ENCODE peak calls at places on chromosomes 2 and 18, in eight cellular contexts. O is hepatocyte, K is SK-N-SH, I is HCT116, A is MM.1S, Y is GM23338, C is OCI-LY7, T is PC-3. P is an unnamed sample. For H3K9me2, the result is how much of the 10 kb centered on the place peaks cover.

GRCh38 chr2:223586261-223586660 is 15.9 kb downstream of the SCG2 start:
- DNase-seq in T (no peak), I (no peak), C (no peak), A (no peak), O (no peak), Y (no peak), K (no peak), P (no peak)

GRCh38 chr18:10841203-10841602 is 308.2 kb downstream of the PIEZO2 start:
- DNase-seq in Y (no peak), C (no peak), O (no peak), T (no peak), A (no peak), K (no peak), I (no peak), P (no peak)

GRCh38 chr18:79576686-79577351 is 102.8 kb upstream of the CTDP1 start:
- DNase-seq in Y (no peak), T (no peak), I (no peak), A (no peak), O (peak), C (no peak), K (no peak), P (no peak)

GRCh38 chr2:110866036-110866435 is 133.7 kb downstream of the ACOXL start:
- DNase-seq in K (no peak), C (no peak), T (no peak), I (no peak), Y (no peak), O (no peak), A (no peak), P (no peak)

GRCh38 chr2:10331033-10331701 is 28.5 kb downstream of the HPCAL1 start:
- DNase-seq in Y (peak), T (peak), O (peak), A (no peak), C (peak), K (no peak), I (peak), P (no peak)

GRCh38 chr2:241558532-241559488 is at the start of gene BOK:
- DNase-seq in A (no peak), C (no peak), Y (peak), I (peak), T (peak), O (peak), K (peak), P (peak)

GRCh38 chr2:46866770-46867246 is 48.8 kb downstream of the MCFD2 start:
- DNase-seq in I (no peak), T (no peak), C (no peak), Y (no peak), O (no peak), A (no peak), K (no peak), P (no peak)

GRCh38 chr2:102369866-102370265 is 14.3 kb downstream of the IL18R1 start:
- DNase-seq in K (no peak), Y (no peak), O (no peak), C (no peak), A (no peak), T (no peak), I (no peak), P (no peak)

GRCh38 chr2:25347205-25347815 is 5.6 kb upstream of the DNMT3A start:
- DNase-seq in T (peak), I (peak), K (no peak), A (no peak), C (peak), O (peak), Y (no peak), P (peak)

GRCh38 chr2:226403360-226403759 is 396.3 kb downstream of the IRS1 start:
- DNase-seq in C (no peak), A (no peak), T (no peak), Y (no peak), I (no peak), O (no peak), K (no peak), P (peak)

GRCh38 chr18:32301976-32302743 is 112.3 kb downstream of the MEP1B start:
- DNase-seq in I (no peak), A (peak), Y (no peak), C (no peak), T (peak), O (peak), K (peak), P (peak)

GRCh38 chr18:22826726-22827125 is 106.4 kb upstream of the RBBP8 start:
- DNase-seq in I (no peak), T (peak), C (no peak), Y (no peak), K (no peak), A (no peak), O (no peak), P (no peak)

GRCh38 chr2:230473378-230473777 is 57.4 kb downstream of the SP100 start:
- DNase-seq in O (no peak), T (no peak), C (peak), I (no peak), K (no peak), Y (no peak), A (no peak), P (no peak)

GRCh38 chr2:151776367-151776766 is 42.1 kb upstream of the NEB start:
- DNase-seq in Y (no peak), T (no peak), A (no peak), C (no peak), I (no peak), O (no peak), K (no peak), P (no peak)

GRCh38 chr2:234326694-234327093 is 170.2 kb downstream of the ARL4C start:
- DNase-seq in O (no peak), T (no peak), I (no peak), Y (no peak), C (no peak), K (no peak), A (no peak), P (no peak)

GRCh38 chr2:190351955-190352354 is 8.6 kb downstream of the INPP1 start:
- DNase-seq in C (no peak), A (no peak), O (no peak), K (no peak), I (no peak), Y (no peak), T (no peak), P (no peak)

GRCh38 chr2:100984892-100985307 is 17.2 kb upstream of the RPL31 start:
- DNase-seq in C (peak), K (peak), I (peak), Y (peak), A (peak), T (peak), O (peak), P (peak)

GRCh38 chr2:230423851-230424458 is 8.0 kb downstream of the SP100 start:
- DNase-seq in I (no peak), T (no peak), C (no peak), O (peak), K (no peak), Y (no peak), A (no peak), P (no peak)

GRCh38 chr2:46335404-46335965 is 38.3 kb downstream of the EPAS1 start:
- DNase-seq in T (no peak), K (no peak), Y (peak), O (peak), A (no peak), C (no peak), I (no peak), P (no peak)

GRCh38 chr2:96601382-96602292 is 36.5 kb downstream of the KANSL3 start:
- DNase-seq in A (no peak), Y (no peak), K (no peak), O (peak), I (no peak), C (no peak), T (no peak), P (no peak)

GRCh38 chr18:25350561-25351201 is 1.3 kb downstream of the ZNF521 start:
- DNase-seq in Y (peak), O (peak), T (no peak), K (peak), I (no peak), A (peak), C (peak), P (no peak)

GRCh38 chr18:11176416-11176815 is 27.0 kb upstream of the PIEZO2 start:
- DNase-seq in A (no peak), K (no peak), Y (no peak), C (no peak), O (no peak), T (no peak), I (no peak), P (no peak)

GRCh38 chr2:218570850-218571249 is 2.2 kb downstream of the CNOT9 start:
- DNase-seq in K (no peak), A (peak), T (peak), Y (no peak), C (no peak), I (no peak), O (no peak), P (no peak)

GRCh38 chr2:181371782-181372292 is 85.3 kb upstream of the ITGA4 start:
- DNase-seq in K (no peak), A (peak), C (peak), Y (no peak), O (no peak), I (no peak), T (no peak), P (peak)

GRCh38 chr18:49368876-49369440 is 91.5 kb downstream of the DYM start:
- DNase-seq in K (no peak), I (no peak), C (no peak), Y (peak), T (no peak), O (no peak), A (no peak), P (no peak)

GRCh38 chr2:58907644-58908043 is 666.5 kb upstream of the FANCL start:
- DNase-seq in K (no peak), A (no peak), I (no peak), T (no peak), Y (no peak), O (no peak), C (no peak), P (no peak)

GRCh38 chr2:60313470-60314172 is 239.8 kb downstream of the BCL11A start:
- DNase-seq in O (no peak), Y (no peak), A (no peak), K (no peak), I (no peak), T (no peak), C (peak), P (no peak)

GRCh38 chr18:74115046-74115445 is 32.6 kb downstream of the FBXO15 start:
- DNase-seq in Y (no peak), C (no peak), K (no peak), O (no peak), I (no peak), T (no peak), A (no peak), P (no peak)

GRCh38 chr2:38037325-38037724 is 38.6 kb downstream of the CYP1B1 start:
- DNase-seq in K (no peak), T (no peak), C (no peak), A (no peak), O (no peak), I (no peak), Y (no peak), P (no peak)

GRCh38 chr2:38039511-38039910 is 36.4 kb downstream of the CYP1B1 start:
- DNase-seq in T (no peak), K (no peak), O (no peak), I (no peak), Y (no peak), C (no peak), A (no peak), P (no peak)

GRCh38 chr2:38039111-38039510 is 36.8 kb downstream of the CYP1B1 start:
- DNase-seq in Y (no peak), K (no peak), T (no peak), O (no peak), C (no peak), I (no peak), A (no peak), P (no peak)

GRCh38 chr2:38038682-38039081 is 37.3 kb downstream of the CYP1B1 start:
- DNase-seq in O (no peak), A (no peak), C (no peak), I (no peak), T (no peak), K (no peak), Y (no peak), P (no peak)

GRCh38 chr2:38037757-38038615 is 38.0 kb downstream of the CYP1B1 start:
- DNase-seq in C (no peak), A (no peak), T (no peak), Y (peak), O (peak), K (no peak), I (no peak), P (peak)
- TF ChIP-seq CTCF in C (no peak), A (no peak), T (no peak), Y (peak), O (peak), K (no peak), I (no peak), P (no peak)

DNA sequence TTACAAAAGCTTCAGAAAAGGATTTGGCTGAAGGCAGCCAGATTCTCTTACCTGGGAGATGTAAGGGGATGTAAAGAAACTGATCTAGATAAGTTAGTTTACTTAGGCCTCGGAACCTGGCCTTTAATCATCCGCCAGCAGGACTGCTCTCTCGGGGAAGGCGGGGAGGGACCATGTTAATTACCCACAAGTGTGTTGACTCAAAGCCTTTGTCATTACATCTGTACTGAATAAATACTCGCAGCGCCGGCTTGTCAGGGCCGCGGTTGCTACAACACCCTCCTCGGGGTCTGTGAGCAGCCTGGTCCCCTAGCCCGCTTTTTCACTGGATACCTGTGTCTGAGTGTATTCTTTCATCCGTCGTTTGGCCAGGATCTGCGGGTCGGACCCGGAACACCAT is 6.7 kb downstream of the CHMP3 start:
- DNase-seq in I (no peak), A (no peak), K (no peak), Y (peak), C (no peak), T (no peak), O (peak), P (no peak)
- H3K9me2 ChIP-seq in I (under half), A (under half), K (under half), Y (under half), C (under half), T (under half), O (under half), P (under half)

DNA sequence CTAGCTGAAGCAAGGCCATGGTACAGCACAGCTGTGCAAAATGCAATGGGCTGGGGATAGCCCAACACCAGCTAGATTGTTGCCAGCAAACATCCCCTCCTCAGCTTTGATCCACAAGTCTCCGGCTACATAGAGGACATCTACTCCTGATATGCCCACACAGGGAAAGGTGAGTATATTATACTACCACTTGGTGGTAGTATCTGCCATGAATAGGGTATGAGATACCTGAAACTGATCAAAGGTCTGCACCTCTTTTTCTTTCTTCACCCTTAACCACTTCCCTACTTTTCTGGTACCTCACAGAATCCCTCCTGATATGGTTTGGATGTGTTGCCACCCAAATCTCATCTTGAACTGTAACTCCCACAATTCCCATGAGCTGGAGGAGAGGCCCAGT is 279.8 kb downstream of the TXNL1 start:
- DNase-seq in C (no peak), T (peak), O (no peak), Y (peak), I (no peak), K (no peak), A (no peak), P (no peak)
- TF ChIP-seq CTCF in C (no peak), T (peak), O (no peak), Y (peak), I (no peak), K (peak), A (peak), P (peak)

GRCh38 chr2:239227661-239228371 is 173.0 kb downstream of the HDAC4 start:
- DNase-seq in C (no peak), A (no peak), I (no peak), Y (no peak), K (peak), T (no peak), O (no peak), P (no peak)

GRCh38 chr2:239227111-239227581 is 173.7 kb downstream of the HDAC4 start:
- DNase-seq in O (no peak), Y (no peak), T (no peak), C (no peak), I (no peak), A (no peak), K (no peak), P (no peak)

GRCh38 chr2:239225921-239226561 is 174.8 kb downstream of the HDAC4 start:
- DNase-seq in O (peak), C (no peak), I (no peak), Y (no peak), T (no peak), K (no peak), A (no peak), P (no peak)

GRCh38 chr2:239225456-239225855 is 175.4 kb downstream of the HDAC4 start:
- DNase-seq in O (no peak), I (no peak), K (no peak), A (no peak), C (no peak), Y (no peak), T (no peak), P (no peak)

DNA sequence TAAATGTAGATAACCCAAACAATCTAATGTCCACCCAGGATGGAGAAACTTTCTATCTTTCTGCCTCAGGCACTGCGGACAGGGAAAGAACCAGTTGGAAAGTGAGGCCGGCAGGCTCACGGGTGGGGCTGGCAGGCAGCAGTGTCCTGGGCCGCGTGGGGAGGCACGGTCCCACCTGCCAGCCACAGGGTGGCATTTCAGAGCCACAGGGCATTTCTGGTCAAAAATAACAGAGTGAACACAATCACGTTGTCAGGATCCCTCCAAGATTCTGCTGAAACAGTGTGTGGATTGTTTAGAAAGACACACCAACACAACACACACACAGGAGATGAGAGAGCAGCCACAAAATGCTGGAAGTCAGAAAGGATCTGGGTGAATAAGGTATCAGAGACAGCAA is 174.1 kb downstream of the HDAC4 start:
- DNase-seq in T (no peak), C (no peak), Y (no peak), O (no peak), K (no peak), A (no peak), I (no peak), P (no peak)
- H3K9me2 ChIP-seq in T (under half), C (under half), Y (under half), O (under half), K (under half), A (under half), I (under half), P (under half)

P was measured in PC-9.